ENCODE peak calls at places on chromosomes 7 and 10, in ten cellular contexts. P, A, S, E, B, W, Z, L, O and X are unnamed samples.
A peak's percentile ranks its signal among the peaks of the same experiment; 100 is the strongest.

GRCh38 chr10:13969118-13969791 is 361.5 kb downstream of the FRMD4A start:
- DNase-seq in A (no peak), L (no peak), W (no peak), B (no peak), P (no peak), O (no peak), S (no peak), Z (no peak), E (no peak), X (no peak)

GRCh38 chr7:35722054-35722849 is 27.3 kb upstream of the HERPUD2 start:
- DNase-seq in A (no peak), Z (no peak), L (no peak), O (no peak), P (no peak), B (no peak), W (no peak), E (no peak), S (no peak), X (no peak)

GRCh38 chr7:137757146-137757925 is 89.4 kb downstream of the DGKI start:
- DNase-seq in S (no peak), O (no peak), L (no peak), W (no peak), P (no peak), E (no peak), B (no peak), Z (no peak), A (no peak), X (no peak)

GRCh38 chr10:78626471-78626870 is 442.3 kb upstream of the ZMIZ1 start:
- DNase-seq in E (no peak), O (no peak), B (no peak), A (no peak), S (no peak), Z (no peak), W (no peak), P (no peak), L (no peak), X (no peak)

GRCh38 chr7:100604078-100604975 is 2.2 kb downstream of the PCOLCE start:
- DNase-seq in P (peak; percentile 80), B (peak; percentile 77), O (peak; percentile 51), L (peak; percentile 95), A (peak; percentile 87), Z (peak; percentile 82), E (peak; percentile 85), W (peak; percentile 72), S (peak; percentile 73), X (peak; percentile 71)

GRCh38 chr7:21902240-21902639 is 43.5 kb downstream of the CDCA7L start:
- DNase-seq in O (no peak), P (no peak), S (no peak), B (no peak), E (no peak), L (no peak), A (no peak), W (no peak), Z (no peak), X (no peak)

GRCh38 chr10:110334061-110334656 is 29.4 kb upstream of the SMNDC1 start:
- DNase-seq in S (no peak), B (no peak), Z (no peak), O (no peak), L (no peak), A (no peak), P (no peak), W (no peak), E (no peak), X (no peak)

GRCh38 chr10:18666810-18667209 is 7.6 kb downstream of the ARL5B start:
- DNase-seq in L (no peak), B (no peak), A (no peak), S (no peak), Z (no peak), E (no peak), P (no peak), W (no peak), O (no peak), X (no peak)

GRCh38 chr7:86980223-86980622 is 79.2 kb downstream of the ELAPOR2 start:
- DNase-seq in W (no peak), L (no peak), B (no peak), Z (no peak), S (no peak), A (no peak), O (no peak), P (no peak), E (no peak), X (no peak)

GRCh38 chr7:103142494-103142893 is 6.4 kb downstream of the NAPEPLD start:
- DNase-seq in W (no peak), L (no peak), S (no peak), E (no peak), P (no peak), Z (no peak), O (no peak), B (no peak), A (no peak), X (no peak)

GRCh38 chr10:132859084-132859855 is 73.3 kb upstream of the NKX6-2 start:
- DNase-seq in E (peak; percentile 0), A (no peak), Z (no peak), P (no peak), B (no peak), L (peak; percentile 39), S (no peak), O (no peak), W (no peak), X (peak; percentile 1)

GRCh38 chr7:80127412-80128150 is 7.0 kb upstream of the GNAI1 start:
- DNase-seq in W (no peak), O (no peak), Z (no peak), S (no peak), E (no peak), A (no peak), L (no peak), P (no peak), B (no peak), X (no peak)

GRCh38 chr7:151426486-151426905 is 13.4 kb downstream of the CRYGN start:
- DNase-seq in B (peak; percentile 85), W (peak; percentile 55), S (no peak), Z (peak; percentile 87), A (peak; percentile 87), O (peak; percentile 87), P (no peak), L (peak; percentile 18), E (peak; percentile 87), X (peak; percentile 47)

GRCh38 chr10:51619365-51619764 is 80.0 kb downstream of the CSTF2T start:
- DNase-seq in B (no peak), L (no peak), W (no peak), O (no peak), E (no peak), A (no peak), P (no peak), S (no peak), Z (no peak), X (no peak)

GRCh38 chr10:34584164-34584563 is 230.9 kb downstream of the PARD3 start:
- DNase-seq in B (no peak), L (no peak), Z (no peak), O (no peak), P (no peak), A (no peak), W (no peak), S (no peak), E (no peak), X (peak; percentile 7)

GRCh38 chr10:55180357-55180756 is 379.3 kb upstream of the PCDH15 start:
- DNase-seq in L (no peak), Z (no peak), P (no peak), B (no peak), A (no peak), E (no peak), W (no peak), O (no peak), S (no peak), X (no peak)
- H3K27ac ChIP-seq in L (no peak overlapping the region), Z (no peak overlapping the region), P (no peak overlapping the region), B (no peak overlapping the region), A (no peak overlapping the region), E (no peak overlapping the region), W (no peak overlapping the region), O (no peak overlapping the region), S (no peak overlapping the region), X (no peak overlapping the region)

GRCh38 chr10:71779641-71780040 is 6.3 kb upstream of the VSIR start:
- DNase-seq in P (no peak), O (no peak), A (no peak), L (peak; percentile 54), S (no peak), B (no peak), E (no peak), W (no peak), Z (no peak), X (no peak)

GRCh38 chr10:71777213-71777985 is 4.1 kb upstream of the VSIR start:
- DNase-seq in P (no peak), B (no peak), E (no peak), S (no peak), A (peak; percentile 25), W (no peak), O (no peak), Z (no peak), L (peak; percentile 67), X (no peak)

GRCh38 chr10:71774916-71775702 is 1.8 kb upstream of the VSIR start:
- DNase-seq in A (peak; percentile 71), L (peak; percentile 90), Z (peak; percentile 69), B (no peak), P (no peak), W (peak; percentile 69), E (peak; percentile 54), S (no peak), O (no peak), X (no peak)

GRCh38 chr10:71778071-71778470 is 4.8 kb upstream of the VSIR start:
- DNase-seq in B (no peak), L (peak; percentile 75), P (no peak), S (no peak), A (peak; percentile 19), Z (no peak), E (no peak), W (no peak), O (no peak), X (no peak)

GRCh38 chr10:71776528-71776927 is 3.2 kb upstream of the VSIR start:
- DNase-seq in O (no peak), S (no peak), A (peak; percentile 33), B (no peak), Z (no peak), P (no peak), L (peak; percentile 61), E (no peak), W (no peak), X (no peak)
- H3K4me1 ChIP-seq in O (no peaks in the 10 kb centered on the region), S (peaks cover 36% of the 10 kb centered on the region), A (no peaks in the 10 kb centered on the region), B (peaks cover 30% of the 10 kb centered on the region), Z (no peaks in the 10 kb centered on the region), P (no peaks in the 10 kb centered on the region), L (peaks cover 55% of the 10 kb centered on the region), E (peaks cover 7% of the 10 kb centered on the region), W (peaks cover 13% of the 10 kb centered on the region), X (peaks cover 23% of the 10 kb centered on the region)

DNA sequence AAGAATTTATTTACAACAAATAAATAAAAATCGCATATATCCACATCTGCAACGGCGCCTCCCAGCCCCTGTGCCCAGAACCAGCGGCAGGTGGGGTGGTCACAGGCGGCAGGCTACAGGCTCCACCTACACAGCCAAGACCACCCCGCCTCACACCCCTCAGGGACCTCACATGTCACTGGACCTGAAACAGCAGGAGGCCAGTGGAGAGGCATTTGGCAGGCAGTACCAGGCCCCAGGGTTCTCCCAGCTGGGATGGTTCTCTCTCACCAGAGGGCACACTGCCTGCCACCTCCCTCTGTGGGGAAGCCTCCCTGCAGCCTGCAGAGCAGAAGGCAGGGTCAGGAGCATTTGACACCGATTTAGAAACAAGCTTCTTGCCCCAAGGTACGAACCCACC is 81.5 kb downstream of the MAD1L1 start:
- DNase-seq in L (peak; percentile 62), W (no peak), A (no peak), P (no peak), B (peak; percentile 10), O (no peak), Z (no peak), E (no peak), S (no peak), X (no peak)
- H3K27ac ChIP-seq in L (no peak overlapping the region), W (no peak overlapping the region), A (no peak overlapping the region), P (no peak overlapping the region), B (no peak overlapping the region), O (no peak overlapping the region), Z (no peak overlapping the region), E (no peak overlapping the region), S (no peak overlapping the region), X (no peak overlapping the region)

GRCh38 chr10:126568809-126569208 is 101.7 kb downstream of the C10orf90 start:
- DNase-seq in E (no peak), W (no peak), Z (no peak), L (no peak), P (no peak), S (no peak), A (no peak), B (no peak), O (no peak), X (no peak)
- H3K4me1 ChIP-seq in E (no peaks in the 10 kb centered on the region), W (no peaks in the 10 kb centered on the region), Z (no peaks in the 10 kb centered on the region), L (no peaks in the 10 kb centered on the region), P (peaks cover 7% of the 10 kb centered on the region), S (no peaks in the 10 kb centered on the region), A (no peaks in the 10 kb centered on the region), B (no peaks in the 10 kb centered on the region), O (no peaks in the 10 kb centered on the region), X (peaks cover 35% of the 10 kb centered on the region)